ENCODE peak calls at places on chromosome 5, in nine cellular contexts. One of them, this sample, is unnamed.

GRCh38 chr5:135743684-135744083 is 90.8 kb upstream of the SLC25A48 start:
- DNase-seq in mesendoderm: peak; percentile 62
- DNase-seq in heart right ventricle: no peak
- DNase-seq in prostate gland: no peak
- DNase-seq in tibial artery: no peak
- DNase-seq in sigmoid colon: no peak
- DNase-seq in breast epithelium: no peak
- DNase-seq in thyroid gland: no peak
- DNase-seq in CD8-positive, alpha-beta T cell: no peak
- DNase-seq in this sample: no peak

GRCh38 chr5:395156-395920 is 47.6 kb upstream of the EXOC3 start:
- DNase-seq in thyroid gland: no peak
- DNase-seq in heart right ventricle: no peak
- DNase-seq in tibial artery: no peak
- DNase-seq in CD8-positive, alpha-beta T cell: no peak
- DNase-seq in sigmoid colon: peak; percentile 57
- DNase-seq in breast epithelium: no peak
- DNase-seq in mesendoderm: peak; percentile 27
- DNase-seq in prostate gland: peak; percentile 2
- DNase-seq in this sample: peak; percentile 33

GRCh38 chr5:91434348-91434747 is 51.2 kb upstream of the ARRDC3 start:
- DNase-seq in tibial artery: no peak
- DNase-seq in sigmoid colon: no peak
- DNase-seq in breast epithelium: no peak
- DNase-seq in prostate gland: no peak
- DNase-seq in CD8-positive, alpha-beta T cell: no peak
- DNase-seq in mesendoderm: no peak
- DNase-seq in thyroid gland: no peak
- DNase-seq in heart right ventricle: no peak
- DNase-seq in this sample: no peak

GRCh38 chr5:4674176-4674575 is 466.0 kb upstream of the ADAMTS16 start:
- DNase-seq in sigmoid colon: no peak
- DNase-seq in mesendoderm: no peak
- DNase-seq in CD8-positive, alpha-beta T cell: no peak
- DNase-seq in tibial artery: no peak
- DNase-seq in thyroid gland: no peak
- DNase-seq in prostate gland: no peak
- DNase-seq in heart right ventricle: no peak
- DNase-seq in breast epithelium: no peak
- DNase-seq in this sample: no peak

GRCh38 chr5:59773286-59773685 is 120.2 kb downstream of the PDE4D start:
- DNase-seq in prostate gland: no peak
- DNase-seq in thyroid gland: no peak
- DNase-seq in tibial artery: no peak
- DNase-seq in mesendoderm: peak; percentile 48
- DNase-seq in breast epithelium: no peak
- DNase-seq in CD8-positive, alpha-beta T cell: no peak
- DNase-seq in sigmoid colon: no peak
- DNase-seq in heart right ventricle: no peak
- DNase-seq in this sample: no peak

GRCh38 chr5:122192883-122193496 is 63.6 kb downstream of the ZNF474 start:
- DNase-seq in breast epithelium: no peak
- DNase-seq in prostate gland: peak; percentile 67
- DNase-seq in sigmoid colon: no peak
- DNase-seq in heart right ventricle: no peak
- DNase-seq in mesendoderm: peak; percentile 75
- DNase-seq in tibial artery: no peak
- DNase-seq in CD8-positive, alpha-beta T cell: no peak
- DNase-seq in thyroid gland: peak; percentile 8
- DNase-seq in this sample: no peak

GRCh38 chr5:179606071-179606909 is 17.2 kb downstream of the HNRNPH1 start:
- DNase-seq in thyroid gland: no peak
- DNase-seq in breast epithelium: no peak
- DNase-seq in tibial artery: no peak
- DNase-seq in mesendoderm: no peak
- DNase-seq in sigmoid colon: peak; percentile 70
- DNase-seq in CD8-positive, alpha-beta T cell: no peak
- DNase-seq in heart right ventricle: no peak
- DNase-seq in prostate gland: no peak
- DNase-seq in this sample: no peak

GRCh38 chr5:155943516-155944407 is 383.2 kb upstream of the SGCD start:
- DNase-seq in thyroid gland: peak; percentile 77
- DNase-seq in breast epithelium: no peak
- DNase-seq in prostate gland: peak; percentile 17
- DNase-seq in tibial artery: no peak
- DNase-seq in heart right ventricle: peak; percentile 27
- DNase-seq in mesendoderm: peak; percentile 71
- DNase-seq in sigmoid colon: no peak
- DNase-seq in CD8-positive, alpha-beta T cell: peak; percentile 2
- DNase-seq in this sample: peak; percentile 77

GRCh38 chr5:16140417-16140816 is 39.2 kb downstream of the MARCHF11 start:
- DNase-seq in thyroid gland: no peak
- DNase-seq in heart right ventricle: no peak
- DNase-seq in breast epithelium: no peak
- DNase-seq in mesendoderm: no peak
- DNase-seq in sigmoid colon: no peak
- DNase-seq in CD8-positive, alpha-beta T cell: no peak
- DNase-seq in tibial artery: no peak
- DNase-seq in prostate gland: no peak
- DNase-seq in this sample: no peak

GRCh38 chr5:73694089-73694488 is 68.1 kb downstream of the ARHGEF28 start:
- DNase-seq in breast epithelium: no peak
- DNase-seq in CD8-positive, alpha-beta T cell: peak; percentile 2
- DNase-seq in mesendoderm: no peak
- DNase-seq in thyroid gland: no peak
- DNase-seq in tibial artery: no peak
- DNase-seq in sigmoid colon: no peak
- DNase-seq in heart right ventricle: no peak
- DNase-seq in prostate gland: no peak
- DNase-seq in this sample: no peak

GRCh38 chr5:141510850-141511718 is 22.2 kb downstream of the PCDHGC5 start:
- DNase-seq in breast epithelium: no peak
- DNase-seq in sigmoid colon: no peak
- DNase-seq in CD8-positive, alpha-beta T cell: no peak
- DNase-seq in mesendoderm: no peak
- DNase-seq in thyroid gland: no peak
- DNase-seq in prostate gland: no peak
- DNase-seq in tibial artery: no peak
- DNase-seq in heart right ventricle: no peak
- DNase-seq in this sample: no peak
- H3K4me1 ChIP-seq in breast epithelium: peaks cover 11% of the 10 kb centered on the region
- H3K4me1 ChIP-seq in sigmoid colon: peaks cover 63% of the 10 kb centered on the region
- H3K4me1 ChIP-seq in CD8-positive, alpha-beta T cell: peaks cover 21% of the 10 kb centered on the region
- H3K4me1 ChIP-seq in mesendoderm: peaks cover 15% of the 10 kb centered on the region
- H3K4me1 ChIP-seq in thyroid gland: peaks cover 27% of the 10 kb centered on the region
- H3K4me1 ChIP-seq in prostate gland: peaks cover 4% of the 10 kb centered on the region
- H3K4me1 ChIP-seq in tibial artery: peaks cover 77% of the 10 kb centered on the region
- H3K4me1 ChIP-seq in heart right ventricle: peaks cover 83% of the 10 kb centered on the region
- H3K4me1 ChIP-seq in this sample: peaks cover 2% of the 10 kb centered on the region

GRCh38 chr5:2642684-2643325 is 108.7 kb downstream of the IRX2 start:
- DNase-seq in CD8-positive, alpha-beta T cell: no peak
- DNase-seq in breast epithelium: no peak
- DNase-seq in tibial artery: no peak
- DNase-seq in prostate gland: no peak
- DNase-seq in mesendoderm: no peak
- DNase-seq in heart right ventricle: no peak
- DNase-seq in thyroid gland: no peak
- DNase-seq in sigmoid colon: no peak
- DNase-seq in this sample: no peak
- H3K4me1 ChIP-seq in CD8-positive, alpha-beta T cell: no peaks in the 10 kb centered on the region
- H3K4me1 ChIP-seq in breast epithelium: no peaks in the 10 kb centered on the region
- H3K4me1 ChIP-seq in tibial artery: no peaks in the 10 kb centered on the region
- H3K4me1 ChIP-seq in prostate gland: no peaks in the 10 kb centered on the region
- H3K4me1 ChIP-seq in mesendoderm: no peaks in the 10 kb centered on the region
- H3K4me1 ChIP-seq in heart right ventricle: no peaks in the 10 kb centered on the region
- H3K4me1 ChIP-seq in thyroid gland: no peaks in the 10 kb centered on the region
- H3K4me1 ChIP-seq in sigmoid colon: no peaks in the 10 kb centered on the region
- H3K4me1 ChIP-seq in this sample: no peaks in the 10 kb centered on the region

GRCh38 chr5:141519605-141520288 is 30.9 kb downstream of the PCDHGC5 start:
- DNase-seq in breast epithelium: no peak
- DNase-seq in sigmoid colon: no peak
- DNase-seq in CD8-positive, alpha-beta T cell: no peak
- DNase-seq in prostate gland: no peak
- DNase-seq in tibial artery: no peak
- DNase-seq in mesendoderm: no peak
- DNase-seq in thyroid gland: no peak
- DNase-seq in heart right ventricle: no peak
- DNase-seq in this sample: no peak

GRCh38 chr5:141524604-141525597 is 36.0 kb downstream of the PCDHGC5 start:
- DNase-seq in heart right ventricle: peak; percentile 84
- DNase-seq in thyroid gland: peak; percentile 85
- DNase-seq in mesendoderm: peak; percentile 99
- DNase-seq in sigmoid colon: peak; percentile 96
- DNase-seq in CD8-positive, alpha-beta T cell: peak; percentile 27
- DNase-seq in tibial artery: peak; percentile 85
- DNase-seq in prostate gland: peak; percentile 74
- DNase-seq in breast epithelium: peak; percentile 85
- DNase-seq in this sample: peak; percentile 86

GRCh38 chr5:141521244-141521781 is 32.4 kb downstream of the PCDHGC5 start:
- DNase-seq in breast epithelium: peak; percentile 80
- DNase-seq in prostate gland: no peak
- DNase-seq in CD8-positive, alpha-beta T cell: no peak
- DNase-seq in thyroid gland: no peak
- DNase-seq in mesendoderm: peak; percentile 79
- DNase-seq in heart right ventricle: no peak
- DNase-seq in sigmoid colon: no peak
- DNase-seq in tibial artery: peak; percentile 61
- DNase-seq in this sample: no peak

GRCh38 chr5:141523991-141524390 is 35.1 kb downstream of the PCDHGC5 start:
- DNase-seq in thyroid gland: no peak
- DNase-seq in heart right ventricle: no peak
- DNase-seq in tibial artery: no peak
- DNase-seq in breast epithelium: no peak
- DNase-seq in CD8-positive, alpha-beta T cell: no peak
- DNase-seq in prostate gland: no peak
- DNase-seq in mesendoderm: no peak
- DNase-seq in sigmoid colon: no peak
- DNase-seq in this sample: no peak

DNA sequence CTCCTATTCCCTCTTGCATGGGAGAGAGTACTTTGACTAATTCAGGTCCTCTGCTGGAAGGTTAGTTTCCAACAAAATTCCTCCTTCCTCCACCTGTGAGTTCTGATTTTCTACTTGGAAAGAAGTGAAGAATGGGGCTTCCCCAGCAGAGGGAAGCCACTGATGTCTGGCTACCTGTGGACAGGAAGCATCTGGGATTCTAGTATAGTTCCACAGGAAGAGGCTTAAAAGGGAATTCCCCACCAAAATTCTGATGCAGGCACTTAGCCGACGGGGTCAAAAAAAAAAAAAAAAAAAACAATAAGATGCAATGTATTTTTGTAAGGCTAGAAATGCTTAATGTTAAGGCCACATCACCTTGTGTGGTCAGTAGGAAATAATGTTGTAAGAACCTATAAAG is 33.4 kb downstream of the PCDHGC5 start:
- DNase-seq in tibial artery: no peak
- DNase-seq in heart right ventricle: no peak
- DNase-seq in thyroid gland: no peak
- DNase-seq in prostate gland: no peak
- DNase-seq in sigmoid colon: no peak
- DNase-seq in mesendoderm: no peak
- DNase-seq in breast epithelium: no peak
- DNase-seq in CD8-positive, alpha-beta T cell: no peak
- DNase-seq in this sample: no peak
- H3K4me1 ChIP-seq in tibial artery: peaks cover 16% of the 10 kb centered on the region
- H3K4me1 ChIP-seq in heart right ventricle: peaks cover 66% of the 10 kb centered on the region
- H3K4me1 ChIP-seq in thyroid gland: peaks cover 5% of the 10 kb centered on the region
- H3K4me1 ChIP-seq in prostate gland: no peaks in the 10 kb centered on the region
- H3K4me1 ChIP-seq in sigmoid colon: peaks cover 18% of the 10 kb centered on the region
- H3K4me1 ChIP-seq in mesendoderm: peaks cover 3% of the 10 kb centered on the region
- H3K4me1 ChIP-seq in breast epithelium: no peaks in the 10 kb centered on the region
- H3K4me1 ChIP-seq in CD8-positive, alpha-beta T cell: no peaks in the 10 kb centered on the region
- H3K4me1 ChIP-seq in this sample: no peaks in the 10 kb centered on the region

GRCh38 chr5:151086905-151087360 is 6.1 kb upstream of the TNIP1 start:
- DNase-seq in thyroid gland: no peak
- DNase-seq in prostate gland: no peak
- DNase-seq in CD8-positive, alpha-beta T cell: peak; percentile 44
- DNase-seq in tibial artery: no peak
- DNase-seq in sigmoid colon: no peak
- DNase-seq in mesendoderm: no peak
- DNase-seq in heart right ventricle: no peak
- DNase-seq in breast epithelium: no peak
- DNase-seq in this sample: no peak

GRCh38 chr5:151084363-151084762 is 3.5 kb upstream of the TNIP1 start:
- DNase-seq in breast epithelium: no peak
- DNase-seq in thyroid gland: no peak
- DNase-seq in mesendoderm: no peak
- DNase-seq in heart right ventricle: no peak
- DNase-seq in CD8-positive, alpha-beta T cell: no peak
- DNase-seq in sigmoid colon: no peak
- DNase-seq in tibial artery: no peak
- DNase-seq in prostate gland: no peak
- DNase-seq in this sample: peak; percentile 62

GRCh38 chr5:151087475-151087874 is 6.6 kb upstream of the TNIP1 start:
- DNase-seq in heart right ventricle: no peak
- DNase-seq in tibial artery: no peak
- DNase-seq in breast epithelium: no peak
- DNase-seq in thyroid gland: no peak
- DNase-seq in CD8-positive, alpha-beta T cell: no peak
- DNase-seq in mesendoderm: no peak
- DNase-seq in sigmoid colon: no peak
- DNase-seq in prostate gland: no peak
- DNase-seq in this sample: peak; percentile 30

GRCh38 chr5:151085517-151086031 is 4.7 kb upstream of the TNIP1 start:
- DNase-seq in heart right ventricle: peak; percentile 52
- DNase-seq in mesendoderm: no peak
- DNase-seq in tibial artery: peak; percentile 70
- DNase-seq in CD8-positive, alpha-beta T cell: no peak
- DNase-seq in thyroid gland: peak; percentile 34
- DNase-seq in breast epithelium: peak; percentile 51
- DNase-seq in sigmoid colon: peak; percentile 87
- DNase-seq in prostate gland: no peak
- DNase-seq in this sample: peak; percentile 88

GRCh38 chr5:151086192-151086869 is 5.5 kb upstream of the TNIP1 start:
- DNase-seq in thyroid gland: no peak
- DNase-seq in tibial artery: no peak
- DNase-seq in mesendoderm: no peak
- DNase-seq in sigmoid colon: no peak
- DNase-seq in breast epithelium: no peak
- DNase-seq in prostate gland: no peak
- DNase-seq in CD8-positive, alpha-beta T cell: no peak
- DNase-seq in heart right ventricle: no peak
- DNase-seq in this sample: no peak
- H3K4me1 ChIP-seq in thyroid gland: peaks cover 15% of the 10 kb centered on the region
- H3K4me1 ChIP-seq in tibial artery: peaks cover 44% of the 10 kb centered on the region
- H3K4me1 ChIP-seq in mesendoderm: no peaks in the 10 kb centered on the region
- H3K4me1 ChIP-seq in sigmoid colon: peaks cover 17% of the 10 kb centered on the region
- H3K4me1 ChIP-seq in breast epithelium: no peaks in the 10 kb centered on the region
- H3K4me1 ChIP-seq in prostate gland: no peaks in the 10 kb centered on the region
- H3K4me1 ChIP-seq in CD8-positive, alpha-beta T cell: peaks cover 24% of the 10 kb centered on the region
- H3K4me1 ChIP-seq in heart right ventricle: peaks cover 64% of the 10 kb centered on the region
- H3K4me1 ChIP-seq in this sample: no peaks in the 10 kb centered on the region

GRCh38 chr5:176414704-176415103 is 1.6 kb downstream of the CLTB start:
- DNase-seq in prostate gland: no peak
- DNase-seq in heart right ventricle: no peak
- DNase-seq in sigmoid colon: no peak
- DNase-seq in thyroid gland: no peak
- DNase-seq in mesendoderm: no peak
- DNase-seq in tibial artery: no peak
- DNase-seq in breast epithelium: no peak
- DNase-seq in CD8-positive, alpha-beta T cell: no peak
- DNase-seq in this sample: no peak
- H3K4me1 ChIP-seq in prostate gland: no peaks in the 10 kb centered on the region
- H3K4me1 ChIP-seq in heart right ventricle: peaks cover 60% of the 10 kb centered on the region
- H3K4me1 ChIP-seq in sigmoid colon: peaks cover 34% of the 10 kb centered on the region
- H3K4me1 ChIP-seq in thyroid gland: peaks cover 17% of the 10 kb centered on the region
- H3K4me1 ChIP-seq in mesendoderm: no peaks in the 10 kb centered on the region
- H3K4me1 ChIP-seq in tibial artery: peaks cover 48% of the 10 kb centered on the region
- H3K4me1 ChIP-seq in breast epithelium: no peaks in the 10 kb centered on the region
- H3K4me1 ChIP-seq in CD8-positive, alpha-beta T cell: peaks cover 25% of the 10 kb centered on the region
- H3K4me1 ChIP-seq in this sample: no peaks in the 10 kb centered on the region

GRCh38 chr5:158895573-158895972 is 204.1 kb downstream of the EBF1 start:
- DNase-seq in breast epithelium: no peak
- DNase-seq in CD8-positive, alpha-beta T cell: no peak
- DNase-seq in mesendoderm: peak; percentile 27
- DNase-seq in heart right ventricle: no peak
- DNase-seq in prostate gland: no peak
- DNase-seq in tibial artery: no peak
- DNase-seq in sigmoid colon: no peak
- DNase-seq in thyroid gland: no peak
- DNase-seq in this sample: no peak
- H3K4me1 ChIP-seq in breast epithelium: no peaks in the 10 kb centered on the region
- H3K4me1 ChIP-seq in CD8-positive, alpha-beta T cell: no peaks in the 10 kb centered on the region
- H3K4me1 ChIP-seq in mesendoderm: no peaks in the 10 kb centered on the region
- H3K4me1 ChIP-seq in heart right ventricle: peaks cover 42% of the 10 kb centered on the region
- H3K4me1 ChIP-seq in prostate gland: no peaks in the 10 kb centered on the region
- H3K4me1 ChIP-seq in tibial artery: peaks cover 7% of the 10 kb centered on the region
- H3K4me1 ChIP-seq in sigmoid colon: no peaks in the 10 kb centered on the region
- H3K4me1 ChIP-seq in thyroid gland: no peaks in the 10 kb centered on the region
- H3K4me1 ChIP-seq in this sample: no peaks in the 10 kb centered on the region

This sample was measured in aorta.